ENCODE peak calls at places on chromosomes 7 and 10, in seven cellular contexts. E, H, Y, N, C, L and Z are unnamed samples.

GRCh38 chr7:149605696-149606095 is 108.1 kb upstream of the ZNF746 start:
- DNase-seq in N (no peak), C (no peak), E (no peak), Y (no peak), L (no peak), H (no peak), Z (no peak)

GRCh38 chr10:23338886-23339285 is 5.7 kb downstream of the C10orf67 start:
- DNase-seq in E (no peak), N (no peak), C (no peak), L (no peak), H (no peak), Y (no peak), Z (no peak)

GRCh38 chr7:12873596-12873995 is 186.2 kb downstream of the ARL4A start:
- DNase-seq in N (no peak), E (no peak), H (no peak), L (no peak), C (no peak), Y (no peak), Z (no peak)

GRCh38 chr7:96199421-96199820 is 122.5 kb downstream of the SLC25A13 start:
- DNase-seq in H (no peak), L (no peak), N (peak; percentile 8), Y (no peak), C (no peak), E (no peak), Z (no peak)

GRCh38 chr10:11906714-11907113 is 83.6 kb downstream of the PROSER2 start:
- DNase-seq in H (no peak), Y (no peak), E (no peak), N (no peak), L (no peak), C (no peak), Z (no peak)

GRCh38 chr10:62244088-62244487 is 24.6 kb downstream of the RTKN2 start:
- DNase-seq in Y (no peak), N (no peak), C (no peak), E (no peak), H (no peak), L (no peak), Z (no peak)

GRCh38 chr7:96970739-96971138 is 34.6 kb upstream of the DLX6 start:
- DNase-seq in C (no peak), Y (no peak), E (no peak), N (no peak), L (no peak), H (no peak), Z (no peak)

GRCh38 chr10:114544045-114544659 is 113.9 kb downstream of the ABLIM1 start:
- DNase-seq in N (no peak), H (no peak), E (peak; percentile 86), L (no peak), Y (no peak), C (no peak), Z (no peak)

GRCh38 chr7:111531993-111532392 is 30.3 kb downstream of the IMMP2L start:
- DNase-seq in N (peak; percentile 52), Y (no peak), E (no peak), H (no peak), L (no peak), C (no peak), Z (no peak)

GRCh38 chr7:44486693-44487092 is 3.8 kb downstream of the NUDCD3 start:
- DNase-seq in Y (no peak), N (peak; percentile 34), E (no peak), H (no peak), L (no peak), C (no peak), Z (no peak)
- H3K4me3 ChIP-seq in Y (no peak overlapping the region), N (no peak overlapping the region), E (no peak overlapping the region), H (no peak overlapping the region), L (no peak overlapping the region), C (no peak overlapping the region), Z (no peak overlapping the region)

GRCh38 chr7:84122582-84123360 is 71.8 kb downstream of the SEMA3A start:
- DNase-seq in N (no peak), E (no peak), H (no peak), Y (no peak), L (no peak), C (no peak), Z (no peak)

GRCh38 chr7:84125654-84126053 is 68.9 kb downstream of the SEMA3A start:
- DNase-seq in Y (no peak), N (no peak), C (no peak), L (no peak), H (no peak), E (no peak), Z (no peak)

GRCh38 chr7:84123903-84124573 is 70.6 kb downstream of the SEMA3A start:
- DNase-seq in H (no peak), L (no peak), Y (no peak), E (no peak), C (no peak), N (no peak), Z (peak; percentile 49)
- H3K4me3 ChIP-seq in H (no peak overlapping the region), L (no peak overlapping the region), Y (no peak overlapping the region), E (no peak overlapping the region), C (no peak overlapping the region), N (no peak overlapping the region), Z (peak overlapping the region; percentile 22)

GRCh38 chr7:6579446-6579845 is 2.2 kb downstream of the ZDHHC4 start:
- DNase-seq in L (no peak), N (no peak), H (no peak), Y (no peak), E (no peak), C (no peak), Z (no peak)

GRCh38 chr7:6575246-6576023 is 1.8 kb upstream of the ZDHHC4 start:
- DNase-seq in E (no peak), N (no peak), Y (no peak), L (no peak), C (no peak), H (no peak), Z (no peak)

GRCh38 chr7:6577369-6578113 is at the start of gene ZDHHC4:
- DNase-seq in E (peak; percentile 84), N (peak; percentile 95), H (peak; percentile 80), C (peak; percentile 89), L (peak; percentile 57), Y (peak; percentile 96), Z (peak; percentile 55)

GRCh38 chr7:6578114-6579084 is 1.1 kb downstream of the ZDHHC4 start:
- DNase-seq in Y (no peak), L (no peak), E (no peak), C (no peak), N (peak; percentile 24), H (no peak), Z (no peak)

DNA sequence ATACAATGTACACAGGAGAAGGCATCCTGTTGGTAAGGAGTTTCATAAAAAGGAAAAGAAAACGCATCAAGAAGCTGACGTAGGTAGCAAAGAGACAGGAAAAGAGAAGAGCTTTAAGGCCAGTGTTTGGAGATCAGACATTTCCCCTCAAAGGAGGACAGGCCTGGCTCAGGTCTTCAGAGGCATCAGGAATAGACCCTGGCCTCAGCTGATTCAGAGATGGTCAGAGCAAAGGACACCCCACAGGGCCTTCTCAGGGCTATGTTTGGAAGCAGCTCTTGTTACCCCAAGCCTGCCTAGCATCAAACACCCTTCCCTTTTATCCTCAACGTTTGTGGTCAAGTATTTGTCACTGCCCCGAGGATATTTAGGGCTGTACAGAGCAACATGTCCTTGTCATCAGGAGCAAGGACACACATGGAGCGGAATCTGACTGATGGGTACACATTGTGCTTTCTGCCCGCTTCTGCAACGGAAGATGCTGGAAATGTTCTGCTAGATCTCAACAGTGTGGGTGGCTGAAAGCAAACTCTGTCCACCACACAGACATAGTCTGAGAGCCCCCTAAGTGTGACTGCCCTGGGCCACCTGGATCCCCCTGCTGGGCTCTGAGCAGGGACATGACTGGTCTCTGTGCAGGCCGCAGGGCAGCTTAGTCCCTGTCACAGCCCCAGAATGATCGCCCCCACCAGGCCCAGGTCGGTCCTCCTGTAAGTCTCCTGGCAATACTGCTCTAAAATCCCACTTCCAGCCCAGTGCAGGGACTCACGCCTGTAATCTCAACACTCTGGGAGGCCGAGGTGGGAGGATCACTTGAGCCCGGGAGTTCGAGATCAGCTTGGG is 1.0 kb upstream of the ZDHHC4 start:
- DNase-seq in C (no peak), L (no peak), H (no peak), Y (no peak), E (no peak), N (no peak), Z (no peak)
- H3K4me3 ChIP-seq in C (peak overlapping the region; percentile 60), L (peak overlapping the region; percentile 79), H (peak overlapping the region; percentile 87), Y (peak overlapping the region; percentile 74), E (no peak overlapping the region), N (peak overlapping the region; percentile 50), Z (peak overlapping the region; percentile 75)

GRCh38 chr10:10477859-10478258 is 539.8 kb upstream of the CELF2 start:
- DNase-seq in E (no peak), L (no peak), Y (no peak), C (no peak), H (no peak), N (no peak), Z (no peak)
- H3K4me3 ChIP-seq in E (no peak overlapping the region), L (no peak overlapping the region), Y (no peak overlapping the region), C (no peak overlapping the region), H (no peak overlapping the region), N (no peak overlapping the region), Z (no peak overlapping the region)

DNA sequence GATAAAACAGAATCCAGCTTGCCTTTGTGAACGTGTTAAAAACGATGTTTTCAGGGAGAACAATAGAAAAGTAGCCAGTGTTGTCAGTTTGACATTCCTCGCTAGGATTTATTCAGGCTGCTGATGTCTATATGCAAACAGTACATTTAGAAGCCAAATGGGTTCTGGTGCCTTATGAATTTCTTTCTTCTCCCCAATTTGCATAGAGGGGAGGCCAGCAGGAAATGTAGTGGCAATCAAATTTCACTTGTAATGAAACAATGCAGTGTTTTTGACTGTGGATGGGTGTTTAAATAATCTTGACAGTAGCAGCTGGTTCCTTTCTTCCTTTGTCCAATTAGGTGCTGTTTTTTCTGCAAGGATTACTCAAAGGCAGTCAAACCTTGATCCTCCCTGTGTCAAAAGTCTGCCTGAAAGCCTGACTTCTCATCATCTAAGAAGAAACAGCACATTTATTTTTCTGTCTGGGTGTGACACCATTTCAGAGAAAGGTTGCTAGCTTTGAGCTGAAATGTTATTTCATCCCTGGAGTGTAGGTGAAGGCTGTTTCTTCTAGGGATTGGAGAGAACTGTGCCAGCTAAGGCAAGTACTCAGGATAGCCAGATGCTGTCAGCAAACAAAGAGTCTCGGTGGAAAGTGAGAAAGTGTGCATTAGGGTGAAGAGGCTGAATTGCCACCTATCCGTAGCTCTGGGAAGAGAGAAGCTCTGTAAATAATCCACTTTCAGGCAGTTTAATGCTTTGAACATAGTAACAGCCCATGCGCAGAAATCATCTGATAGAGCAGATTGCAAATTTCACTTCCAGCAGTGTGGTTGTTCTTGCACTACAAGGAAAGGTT is 36.6 kb upstream of the ZNRF2 start:
- DNase-seq in N (no peak), E (peak; percentile 8), Y (no peak), H (no peak), C (no peak), L (no peak), Z (no peak)
- H3K4me3 ChIP-seq in N (no peak overlapping the region), E (no peak overlapping the region), Y (no peak overlapping the region), H (no peak overlapping the region), C (no peak overlapping the region), L (no peak overlapping the region), Z (no peak overlapping the region)

GRCh38 chr10:49115015-49115795 is at the start of gene VSTM4:
- DNase-seq in C (peak; percentile 41), Y (peak; percentile 74), L (peak; percentile 33), E (no peak), N (peak; percentile 61), H (no peak), Z (no peak)
- H3K4me3 ChIP-seq in C (peak within 1 kb of the TSS; percentile 75), Y (peak within 1 kb of the TSS; percentile 62), L (peak within 1 kb of the TSS; percentile 55), E (no peak within 1 kb of the TSS), N (peak within 1 kb of the TSS; percentile 54), H (no peak within 1 kb of the TSS), Z (peak within 1 kb of the TSS; percentile 60)